ENCODE peak calls at places on chromosomes 12 and 14, in ten cellular contexts. G is uterus, V is body of pancreas, K is IMR-90, Q is tibial nerve, O is stomach, Z is heart left ventricle, M is endothelial cell of umbilical vein, L is ovary, B is A549. S is an unnamed sample.

GRCh38 chr12:125064492-125064891 is 743 bp upstream of the AACS start:
- DNase-seq in G (no peak), V (no peak), K (no peak), Q (no peak), O (no peak), Z (no peak), M (no peak), L (no peak), B (no peak), S (no peak)

GRCh38 chr12:57552306-57552651 is 2.4 kb downstream of the KIF5A start:
- DNase-seq in G (no peak), V (no peak), K (no peak), Q (no peak), O (no peak), Z (no peak), M (no peak), L (no peak), B (no peak), S (no peak)

GRCh38 chr14:96297000-96297399 is 41.0 kb downstream of the BDKRB1 start:
- DNase-seq in G (no peak), V (no peak), K (peak), Q (no peak), O (no peak), Z (no peak), M (peak), L (no peak), B (peak), S (no peak)

GRCh38 chr14:69610859-69611263 is 535 bp upstream of the SUSD6 start:
- DNase-seq in G (no peak), V (no peak), K (no peak), Q (no peak), O (no peak), Z (no peak), M (no peak), L (no peak), B (no peak), S (no peak)

GRCh38 chr12:108645686-108646596 is 12.2 kb upstream of the SELPLG start:
- DNase-seq in G (no peak), V (no peak), K (no peak), Q (no peak), O (no peak), Z (no peak), M (no peak), L (no peak), B (no peak), S (no peak)

GRCh38 chr12:20024194-20024593 is 344.1 kb upstream of the PDE3A start:
- DNase-seq in G (no peak), V (no peak), K (no peak), Q (peak), O (no peak), Z (no peak), M (peak), L (peak), B (no peak), S (no peak)

GRCh38 chr14:56417173-56417572 is 162.4 kb upstream of the TMEM260 start:
- DNase-seq in G (no peak), V (no peak), K (no peak), Q (no peak), O (no peak), Z (no peak), M (no peak), L (no peak), B (no peak), S (no peak)

GRCh38 chr12:3988519-3989217 is 115.5 kb upstream of the PARP11 start:
- DNase-seq in G (no peak), V (no peak), K (no peak), Q (no peak), O (no peak), Z (no peak), M (no peak), L (no peak), B (no peak), S (no peak)

GRCh38 chr12:61097991-61098580 is 1162.1 kb upstream of the USP15 start:
- DNase-seq in G (no peak), V (no peak), K (no peak), Q (no peak), O (no peak), Z (no peak), M (no peak), L (no peak), B (no peak), S (no peak)

DNA sequence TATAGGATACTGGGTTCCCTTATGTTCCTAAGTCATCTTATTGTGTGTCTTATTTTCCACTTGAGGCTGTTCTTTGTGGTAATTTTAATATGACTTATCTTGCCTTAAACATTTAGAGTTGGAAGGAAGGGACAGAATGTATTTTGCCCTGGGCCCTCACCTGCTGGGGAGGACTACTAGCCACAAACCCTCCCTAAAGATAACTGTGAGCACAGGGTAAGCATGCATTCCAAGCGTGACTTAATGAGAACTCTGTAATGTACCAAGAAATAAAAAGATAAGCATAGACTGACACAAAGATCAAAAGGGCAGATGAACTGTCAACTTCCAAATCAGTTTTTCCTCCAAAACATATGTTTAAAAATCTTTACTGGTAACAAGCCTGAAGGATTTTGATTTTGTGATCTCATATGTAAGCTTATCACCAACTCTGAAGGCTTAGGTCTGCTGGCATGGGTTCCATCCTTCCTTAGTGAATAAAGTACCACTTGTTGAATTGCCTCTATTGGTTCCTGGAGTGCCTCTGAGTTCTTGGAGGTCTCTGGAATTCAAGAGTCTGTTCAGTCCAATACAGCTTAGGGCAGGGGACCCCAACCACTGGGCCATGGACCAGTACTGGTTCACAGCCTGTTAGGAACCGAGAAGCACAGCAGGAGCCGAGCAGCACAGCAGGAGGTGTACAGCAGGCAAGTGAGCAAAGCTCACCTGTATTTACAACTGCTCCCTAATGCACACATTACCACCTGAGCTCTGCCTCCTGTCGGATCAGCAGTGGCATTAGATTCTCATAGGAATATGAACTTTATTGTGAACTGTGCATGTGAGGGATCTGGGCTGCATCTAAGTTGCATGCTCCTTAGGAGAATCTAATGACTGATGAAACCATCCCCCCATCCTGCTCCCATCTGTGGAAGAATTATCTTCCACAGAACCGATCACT is 29.8 kb upstream of the NFYB start:
- DNase-seq in G (no peak), V (no peak), K (no peak), Q (no peak), O (no peak), Z (no peak), M (no peak), L (no peak), B (no peak), S (no peak)
- H3K27ac ChIP-seq in G (no peak), V (no peak), K (no peak), Q (no peak), O (no peak), Z (no peak), M (no peak), L (no peak), B (no peak), S (no peak)

GRCh38 chr12:116443706-116444589 is 115.2 kb upstream of the MAP1LC3B2 start:
- DNase-seq in G (peak), V (no peak), K (no peak), Q (no peak), O (no peak), Z (no peak), M (no peak), L (no peak), B (no peak), S (no peak)
- TF ChIP-seq CTCF in G (no peak), V (no peak), K (no peak), Q (no peak), O (no peak), Z (no peak), M (no peak), L (no peak), B (no peak), S (no peak)

DNA sequence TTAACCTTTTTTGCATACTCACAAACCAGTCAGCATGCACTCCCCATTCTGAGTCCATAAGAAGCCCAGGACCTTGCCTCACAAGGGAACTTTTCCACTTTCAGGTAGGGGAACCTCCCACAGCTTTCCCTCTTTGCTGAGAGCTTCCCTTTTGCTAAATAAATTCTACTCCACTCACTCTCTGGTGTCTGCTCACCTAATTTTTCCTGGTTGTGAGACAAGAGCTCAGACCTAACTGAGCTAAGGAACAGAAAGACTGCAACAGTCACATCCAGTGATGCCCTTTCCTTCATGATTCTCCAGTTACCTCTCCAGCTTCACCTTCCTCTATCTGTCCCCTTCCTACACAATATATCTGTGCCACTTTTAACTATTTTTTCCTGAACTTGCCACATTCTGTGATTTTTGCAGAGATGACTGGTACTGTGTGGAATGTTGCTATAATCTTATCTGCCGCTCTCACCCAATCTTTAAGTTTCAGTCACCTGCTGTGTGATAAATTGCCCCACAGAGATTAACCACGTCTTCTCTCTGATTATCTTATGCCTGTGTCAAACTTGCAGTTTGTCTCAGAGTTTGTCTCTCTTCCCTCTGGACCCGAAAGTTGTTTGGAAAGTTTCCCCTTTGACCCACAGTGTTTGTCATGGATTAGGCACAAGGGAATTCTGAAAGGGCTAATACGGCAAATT is 737.1 kb upstream of the FLRT2 start:
- DNase-seq in G (no peak), V (no peak), K (no peak), Q (no peak), O (no peak), Z (no peak), M (no peak), L (no peak), B (no peak), S (no peak)
- TF ChIP-seq POLR2A in G (no peak), V (no peak), K (no peak), Q (no peak), O (no peak), Z (no peak), M (no peak), L (no peak), B (no peak), S (no peak)

DNA sequence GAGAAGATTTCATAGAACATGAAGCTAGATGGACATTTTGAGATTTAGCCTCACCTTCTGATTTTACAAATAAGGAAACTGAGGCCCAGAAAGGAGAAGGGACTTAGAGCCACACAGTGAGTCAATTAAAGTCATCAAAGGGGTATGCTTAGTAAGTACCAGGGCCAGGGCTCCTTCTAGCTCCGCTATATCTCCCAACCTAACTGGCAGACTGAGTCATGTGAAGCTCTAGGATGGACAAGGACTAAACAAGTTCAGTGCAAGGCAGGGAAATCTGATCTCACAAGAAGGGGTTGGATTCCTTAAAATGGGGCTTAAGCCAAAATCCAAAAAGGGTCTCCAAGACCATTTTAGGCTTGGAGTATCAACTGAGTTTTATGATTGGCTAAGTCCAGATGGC is 215.8 kb downstream of the PHLDA1 start:
- DNase-seq in G (no peak), V (no peak), K (peak), Q (no peak), O (no peak), Z (no peak), M (no peak), L (no peak), B (no peak), S (no peak)
- H3K27ac ChIP-seq in G (peak), V (no peak), K (peak), Q (no peak), O (peak), Z (no peak), M (no peak), L (no peak), B (no peak), S (no peak)

GRCh38 chr14:85535916-85536834 is 6.2 kb downstream of the FLRT2 start:
- DNase-seq in G (no peak), V (peak), K (peak), Q (no peak), O (no peak), Z (no peak), M (peak), L (peak), B (peak), S (no peak)
- TF ChIP-seq CTCF in G (peak), V (peak), K (peak), Q (peak), O (peak), Z (peak), M (peak), L (peak), B (peak), S (no peak)

DNA sequence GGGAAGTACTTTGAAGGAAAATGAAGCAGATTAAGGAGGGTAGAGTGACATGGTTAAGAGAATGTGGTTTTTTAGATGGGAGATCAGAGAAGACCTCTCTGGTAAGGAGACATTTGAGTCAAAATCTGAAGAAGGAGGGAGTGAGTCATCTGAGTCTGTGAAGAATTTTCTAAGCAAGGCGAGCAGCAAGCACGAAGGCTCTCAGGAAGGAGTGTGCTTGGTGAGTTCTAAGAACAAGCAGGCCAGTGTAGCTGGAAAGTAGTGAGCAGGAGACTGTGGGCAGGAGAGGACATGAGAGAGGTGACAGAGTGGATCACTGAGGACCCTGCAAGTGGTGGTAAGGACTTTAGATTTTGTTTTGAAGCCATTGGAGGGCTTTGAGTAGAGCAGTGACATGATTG is 76.3 kb upstream of the FUT8 start:
- DNase-seq in G (no peak), V (no peak), K (peak), Q (no peak), O (no peak), Z (no peak), M (no peak), L (no peak), B (no peak), S (no peak)
- TF ChIP-seq POLR2A in G (no peak), V (no peak), K (no peak), Q (no peak), O (no peak), Z (no peak), M (no peak), L (no peak), B (no peak), S (no peak)

GRCh38 chr12:79452906-79453305 is 237.9 kb downstream of the PAWR start:
- DNase-seq in G (peak), V (no peak), K (no peak), Q (no peak), O (no peak), Z (no peak), M (no peak), L (no peak), B (no peak), S (no peak)
- H3K27ac ChIP-seq in G (peak), V (no peak), K (no peak), Q (no peak), O (peak), Z (no peak), M (peak), L (no peak), B (no peak), S (peak)

GRCh38 chr12:112564160-112564559 is 145.4 kb downstream of the PTPN11 start:
- DNase-seq in G (no peak), V (no peak), K (no peak), Q (no peak), O (no peak), Z (no peak), M (no peak), L (no peak), B (no peak), S (no peak)
- TF ChIP-seq CTCF in G (no peak), V (no peak), K (no peak), Q (no peak), O (no peak), Z (no peak), M (no peak), L (no peak), B (peak), S (no peak)

DNA sequence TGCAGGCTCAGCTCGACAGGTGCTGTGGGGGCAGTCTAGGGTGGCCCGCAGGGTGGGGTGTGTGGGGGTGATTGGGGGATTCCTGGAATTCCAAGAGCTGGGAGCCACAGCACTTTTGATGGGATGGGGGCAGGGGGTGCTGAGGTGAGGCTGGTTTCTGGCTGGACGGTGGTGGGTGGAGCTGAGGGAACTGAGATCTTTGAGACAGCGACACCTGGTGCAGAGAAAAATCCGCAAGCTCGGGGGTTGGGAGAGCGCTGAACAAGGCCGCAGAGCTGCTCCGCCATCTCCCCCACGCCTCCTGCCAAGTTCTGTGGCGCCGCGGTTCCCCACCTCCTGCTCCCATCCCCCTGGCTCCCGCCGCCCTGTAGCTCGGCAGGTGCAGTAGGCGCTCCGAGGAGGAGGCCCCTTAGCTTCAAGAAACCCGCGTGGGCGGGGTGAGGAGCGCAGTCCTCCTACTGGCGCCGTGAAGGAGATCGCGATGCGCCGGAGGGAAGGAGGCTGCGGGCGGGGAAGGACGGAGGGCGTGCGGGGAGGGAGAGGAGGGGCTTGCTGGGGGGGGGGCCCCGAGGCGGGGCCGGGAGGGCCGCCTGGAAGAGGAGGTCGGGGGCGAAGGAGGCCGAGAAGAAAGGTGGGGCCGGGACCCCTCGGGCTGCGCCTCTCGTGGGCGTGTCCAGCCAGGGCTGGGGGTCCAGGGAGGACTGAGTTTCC is 1.3 kb upstream of the TEDC1 start:
- DNase-seq in G (peak), V (peak), K (peak), Q (peak), O (peak), Z (peak), M (peak), L (peak), B (peak), S (peak)
- TF ChIP-seq POLR2A in G (no peak), V (peak), K (no peak), Q (no peak), O (no peak), Z (no peak), M (no peak), L (peak), B (peak), S (no peak)

S was measured in adrenal gland.